ENCODE peak calls at places on chromosomes 13 and 19, in ten cellular contexts. Q, H, U, S, V, J, O, F, R and G are unnamed samples.
A peak's percentile ranks its signal among the peaks of the same experiment; 100 is the strongest.

GRCh38 chr13:79901336-79901735 is 420.4 kb downstream of the NDFIP2 start:
- DNase-seq in Q (no peak), H (peak; percentile 73), U (no peak), S (no peak), V (peak; percentile 5), J (no peak), O (no peak), F (no peak), R (no peak), G (peak; percentile 12)

GRCh38 chr13:23617551-23618014 is 47.4 kb downstream of the TNFRSF19 start:
- DNase-seq in Q (no peak), H (no peak), U (no peak), S (no peak), V (no peak), J (no peak), O (no peak), F (no peak), R (no peak), G (no peak)

GRCh38 chr19:56942749-56943148 is 102.2 kb upstream of the PEG3 start:
- DNase-seq in Q (no peak), H (no peak), U (no peak), S (peak; percentile 54), V (no peak), J (no peak), O (no peak), F (peak; percentile 26), R (no peak), G (no peak)

GRCh38 chr13:22812793-22813192 is 368.0 kb upstream of the SGCG start:
- DNase-seq in Q (no peak), H (no peak), U (no peak), S (no peak), V (no peak), J (no peak), O (no peak), F (no peak), R (no peak), G (no peak)

GRCh38 chr19:11736696-11737095 is 2.0 kb downstream of the ZNF823 start:
- DNase-seq in Q (no peak), H (peak; percentile 8), U (peak; percentile 10), S (no peak), V (no peak), J (peak; percentile 71), O (no peak), F (no peak), R (no peak), G (no peak)

GRCh38 chr19:35022460-35022859 is 7.8 kb upstream of the SCN1B start:
- DNase-seq in Q (no peak), H (no peak), U (no peak), S (no peak), V (no peak), J (no peak), O (no peak), F (no peak), R (no peak), G (no peak)

GRCh38 chr19:46925548-46925950 is 64.8 kb downstream of the ARHGAP35 start:
- DNase-seq in Q (no peak), H (no peak), U (no peak), S (no peak), V (no peak), J (no peak), O (no peak), F (no peak), R (no peak), G (no peak)

GRCh38 chr13:59305896-59306295 is 857.8 kb downstream of the DIAPH3 start:
- DNase-seq in Q (no peak), H (no peak), U (no peak), S (no peak), V (no peak), J (no peak), O (no peak), F (no peak), R (no peak), G (no peak)

GRCh38 chr19:28443361-28443760 is 769.6 kb downstream of the UQCRFS1 start:
- DNase-seq in Q (no peak), H (no peak), U (no peak), S (no peak), V (no peak), J (no peak), O (no peak), F (no peak), R (no peak), G (no peak)

GRCh38 chr19:4108767-4109625 is 14.9 kb downstream of the MAP2K2 start:
- DNase-seq in Q (peak; percentile 83), H (no peak), U (no peak), S (no peak), V (no peak), J (no peak), O (no peak), F (no peak), R (no peak), G (no peak)

GRCh38 chr19:49639401-49640112 is 386 bp downstream of the RRAS start:
- DNase-seq in Q (no peak), H (peak; percentile 20), U (no peak), S (no peak), V (no peak), J (no peak), O (no peak), F (no peak), R (no peak), G (no peak)

GRCh38 chr13:79183231-79183630 is 222.8 kb downstream of the RBM26 start:
- DNase-seq in Q (no peak), H (no peak), U (no peak), S (no peak), V (no peak), J (no peak), O (no peak), F (no peak), R (no peak), G (no peak)

GRCh38 chr13:71674776-71675352 is 192.1 kb downstream of the DACH1 start:
- DNase-seq in Q (no peak), H (no peak), U (no peak), S (no peak), V (no peak), J (no peak), O (no peak), F (no peak), R (no peak), G (peak; percentile 36)

GRCh38 chr13:45941261-45941660 is 89.7 kb upstream of the SIAH3 start:
- DNase-seq in Q (no peak), H (no peak), U (no peak), S (no peak), V (no peak), J (no peak), O (no peak), F (no peak), R (no peak), G (peak; percentile 14)

GRCh38 chr19:53254451-53255341 is at the start of gene ZNF677:
- DNase-seq in Q (peak; percentile 85), H (peak; percentile 87), U (peak; percentile 22), S (peak; percentile 92), V (peak; percentile 92), J (peak; percentile 91), O (peak; percentile 50), F (peak; percentile 83), R (peak; percentile 58), G (peak; percentile 90)

GRCh38 chr19:46745521-46746280 is at the start of gene FKRP:
- DNase-seq in Q (peak; percentile 50), H (no peak), U (no peak), S (peak; percentile 71), V (no peak), J (no peak), O (no peak), F (peak; percentile 38), R (no peak), G (peak; percentile 47)

GRCh38 chr19:30664358-30665058 is 292.3 kb downstream of the ZNF536 start:
- DNase-seq in Q (no peak), H (peak; percentile 78), U (no peak), S (no peak), V (no peak), J (no peak), O (no peak), F (no peak), R (no peak), G (peak; percentile 35)

GRCh38 chr19:37470216-37470615 is 1.1 kb downstream of the ZNF570 start:
- DNase-seq in Q (no peak), H (no peak), U (no peak), S (no peak), V (no peak), J (no peak), O (no peak), F (no peak), R (no peak), G (no peak)

GRCh38 chr19:42529248-42529764 is 1.0 kb upstream of the CEACAM1 start:
- DNase-seq in Q (peak; percentile 56), H (peak; percentile 82), U (no peak), S (peak; percentile 68), V (peak; percentile 8), J (no peak), O (no peak), F (peak; percentile 75), R (peak; percentile 3), G (peak; percentile 80)

GRCh38 chr13:33194820-33195692 is 90.5 kb downstream of the STARD13 start:
- DNase-seq in Q (no peak), H (no peak), U (peak; percentile 78), S (no peak), V (no peak), J (peak; percentile 58), O (no peak), F (no peak), R (peak; percentile 82), G (no peak)

GRCh38 chr19:2076481-2077082 is 19.5 kb downstream of the MOB3A start:
- DNase-seq in Q (no peak), H (no peak), U (no peak), S (no peak), V (no peak), J (no peak), O (no peak), F (no peak), R (no peak), G (no peak)

GRCh38 chr19:33484226-33484774 is 37.3 kb downstream of the PEPD start:
- DNase-seq in Q (no peak), H (no peak), U (no peak), S (no peak), V (no peak), J (no peak), O (no peak), F (no peak), R (no peak), G (no peak)

GRCh38 chr13:110340812-110341444 is 33.8 kb downstream of the COL4A2 start:
- DNase-seq in Q (no peak), H (peak; percentile 24), U (no peak), S (no peak), V (no peak), J (peak; percentile 58), O (no peak), F (peak; percentile 57), R (no peak), G (no peak)

GRCh38 chr19:21698215-21698614 is 69.2 kb downstream of the ZNF100 start:
- DNase-seq in Q (no peak), H (peak; percentile 22), U (no peak), S (no peak), V (no peak), J (no peak), O (no peak), F (no peak), R (no peak), G (no peak)

GRCh38 chr19:36213793-36214387 is 575 bp downstream of the ZNF565 start:
- DNase-seq in Q (no peak), H (no peak), U (no peak), S (no peak), V (peak; percentile 4), J (no peak), O (no peak), F (no peak), R (no peak), G (no peak)

GRCh38 chr19:55549500-55550320 is 4.4 kb upstream of the SBK3 start:
- DNase-seq in Q (no peak), H (no peak), U (peak; percentile 92), S (peak; percentile 82), V (no peak), J (no peak), O (no peak), F (peak; percentile 56), R (peak; percentile 54), G (peak; percentile 70)